ENCODE peak calls at places on chromosomes 7 and 10, in four cellular contexts. N is H1, R is K562, F is HepG2. B is an unnamed sample.

GRCh38 chr7:83655951-83656556 is 7.1 kb upstream of the SEMA3E start:
- DNase-seq in N (no peak), R (no peak), F (peak), B (peak)

GRCh38 chr10:129926066-129927055 is 37.7 kb downstream of the EBF3 start:
- DNase-seq in N (no peak), R (no peak), F (no peak), B (no peak)

GRCh38 chr10:30462513-30462912 is 28.5 kb downstream of the MAP3K8 start:
- DNase-seq in N (no peak), R (no peak), F (no peak), B (no peak)

GRCh38 chr10:99945286-99945685 is 64.5 kb downstream of the DNMBP start:
- DNase-seq in N (no peak), R (no peak), F (no peak), B (no peak)

GRCh38 chr7:149320313-149321124 is 58.5 kb downstream of the ZNF783 start:
- DNase-seq in N (no peak), R (no peak), F (no peak), B (no peak)

GRCh38 chr10:80945267-80945880 is 407.7 kb downstream of the SH2D4B start:
- DNase-seq in N (peak), R (no peak), F (peak), B (no peak)

GRCh38 chr7:134766779-134767566 is 12.5 kb upstream of the CALD1 start:
- DNase-seq in N (no peak), R (no peak), F (peak), B (peak)

GRCh38 chr7:130096243-130096827 is 26.0 kb downstream of the KLHDC10 start:
- DNase-seq in N (no peak), R (no peak), F (no peak), B (no peak)

GRCh38 chr10:131758942-131759315 is 141.9 kb upstream of the PPP2R2D start:
- DNase-seq in N (no peak), R (no peak), F (no peak), B (no peak)

GRCh38 chr7:106029448-106029847 is 66.4 kb downstream of the CDHR3 start:
- DNase-seq in N (no peak), R (no peak), F (no peak), B (no peak)

GRCh38 chr7:158863611-158864506 is 7.5 kb downstream of the DYNC2I1 start:
- DNase-seq in N (no peak), R (peak), F (peak), B (peak)

DNA sequence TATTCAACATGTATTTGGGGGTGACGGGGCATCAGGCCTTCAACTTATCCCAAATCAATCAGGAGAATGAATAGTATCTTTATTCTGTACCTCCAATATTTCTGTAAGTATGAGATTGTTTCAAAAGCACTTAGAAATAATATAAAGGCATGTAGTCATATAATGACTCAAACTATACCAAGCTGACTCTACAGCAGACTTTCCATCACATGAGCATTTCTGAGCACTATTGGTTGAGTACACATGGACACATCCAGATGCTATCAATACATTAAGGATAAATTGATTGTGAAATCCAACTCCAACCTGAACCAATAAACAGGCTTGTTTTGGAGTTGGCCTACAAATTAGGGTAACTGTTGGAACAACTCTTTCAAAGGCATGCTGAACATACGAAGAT is 229.4 kb downstream of the SFMBT2 start:
- DNase-seq in N (no peak), R (no peak), F (no peak), B (no peak)
- TF ChIP-seq POLR2AphosphoS5 in N (no peak), R (no peak), F (no peak), B (no peak)

DNA sequence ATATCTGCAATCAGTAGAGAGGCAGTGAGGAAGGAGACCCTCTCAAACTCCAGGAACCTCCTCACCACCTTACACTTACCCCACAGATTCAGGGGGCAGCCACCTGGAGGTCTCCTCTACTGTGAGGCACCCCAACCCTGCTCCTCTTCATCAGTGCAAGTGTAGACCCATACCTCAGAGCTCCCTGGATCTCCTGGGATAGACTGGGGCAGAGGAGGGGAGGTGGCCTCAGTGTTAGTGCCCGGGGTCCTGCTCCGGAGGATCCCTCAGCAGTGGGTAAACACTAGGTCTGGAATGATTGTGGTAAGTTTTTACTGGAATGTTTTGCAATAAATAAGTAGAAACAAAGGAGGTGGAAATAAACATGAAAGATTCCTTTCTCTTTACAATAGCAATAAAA is 31.1 kb downstream of the ANTXRL start:
- DNase-seq in N (no peak), R (no peak), F (no peak), B (no peak)
- TF ChIP-seq HDAC2 in N (no peak), R (no peak), F (no peak), B (no peak)

GRCh38 chr7:25405736-25406135 is 177.4 kb upstream of the NPVF start:
- DNase-seq in N (no peak), R (no peak), F (no peak), B (no peak)
- TF ChIP-seq POLR2AphosphoS5 in N (no peak), R (no peak), F (no peak), B (no peak)

GRCh38 chr7:110800984-110801383 is 289.9 kb upstream of the LRRN3 start:
- DNase-seq in N (no peak), R (no peak), F (no peak), B (no peak)

GRCh38 chr7:110801502-110801901 is 289.4 kb upstream of the LRRN3 start:
- DNase-seq in N (no peak), R (no peak), F (no peak), B (peak)

DNA sequence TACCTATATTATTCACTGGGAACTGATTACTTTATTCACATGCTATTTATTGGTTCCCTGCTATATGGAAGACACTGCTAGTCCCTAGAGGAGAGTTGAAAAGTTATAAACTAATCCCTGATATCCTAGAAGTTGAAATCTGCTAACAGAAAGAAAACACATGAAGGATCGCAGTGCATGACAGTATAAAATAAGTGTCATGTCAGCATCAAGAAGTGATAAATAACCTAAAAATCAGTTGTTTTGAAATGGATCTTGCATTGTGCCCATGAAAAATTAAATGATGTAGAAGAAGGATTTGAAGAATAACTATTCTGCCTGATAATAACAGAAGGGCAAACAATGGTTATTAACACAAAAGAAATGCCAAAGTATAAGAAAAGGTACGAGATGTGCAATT is 293.3 kb upstream of the LRRN3 start:
- DNase-seq in N (no peak), R (no peak), F (no peak), B (no peak)
- TF ChIP-seq HDAC2 in N (no peak), R (no peak), F (no peak), B (no peak)

DNA sequence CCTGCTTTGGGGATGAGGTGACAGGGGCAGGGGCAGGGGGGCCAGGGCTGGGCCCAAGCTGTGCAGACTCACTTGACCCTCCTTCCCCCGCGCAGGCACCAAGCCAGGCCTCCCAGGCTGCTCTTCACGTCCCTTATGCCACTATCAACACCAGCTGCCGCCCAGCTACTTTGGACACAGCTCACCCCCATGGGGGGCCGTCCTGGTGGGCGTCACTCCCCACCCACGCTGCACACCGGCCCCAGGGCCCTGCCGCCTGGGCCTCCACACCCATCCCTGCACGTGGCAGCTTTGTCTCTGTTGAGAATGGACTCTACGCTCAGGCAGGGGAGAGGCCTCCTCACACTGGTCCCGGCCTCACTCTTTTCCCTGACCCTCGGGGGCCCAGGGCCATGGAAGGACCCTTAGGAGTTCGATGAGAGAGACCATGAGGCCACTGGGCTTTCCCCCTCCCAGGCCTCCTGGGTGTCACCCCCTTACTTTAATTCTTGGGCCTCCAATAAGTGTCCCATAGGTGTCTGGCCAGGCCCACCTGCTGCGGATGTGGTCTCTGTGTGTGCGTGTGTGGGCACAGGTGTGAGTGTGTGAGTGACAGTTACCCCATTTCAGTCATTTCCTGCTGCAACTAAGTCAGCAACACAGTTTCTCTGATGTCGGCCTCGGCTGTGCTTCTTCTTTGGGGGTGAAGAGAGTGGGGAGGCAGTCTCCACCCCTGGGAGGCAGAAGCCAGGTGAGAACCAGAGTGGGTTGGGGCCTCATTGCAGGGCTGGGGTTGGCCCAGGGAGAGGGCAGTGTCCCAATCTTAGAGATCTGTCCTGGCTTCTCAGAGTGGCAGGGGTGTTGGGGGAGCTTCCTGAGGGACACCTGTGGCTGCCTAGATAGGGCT is 1.3 kb downstream of the PVRIG start:
- DNase-seq in N (no peak), R (no peak), F (no peak), B (peak)
- TF ChIP-seq POLR2AphosphoS5 in N (no peak), R (no peak), F (no peak), B (peak)

GRCh38 chr7:72080865-72081264 is 331.3 kb downstream of the CALN1 start:
- DNase-seq in N (no peak), R (no peak), F (no peak), B (no peak)

GRCh38 chr7:72072901-72073300 is 339.2 kb downstream of the CALN1 start:
- DNase-seq in N (no peak), R (no peak), F (no peak), B (no peak)

GRCh38 chr7:72080349-72080766 is 331.8 kb downstream of the CALN1 start:
- DNase-seq in N (no peak), R (no peak), F (no peak), B (no peak)

GRCh38 chr7:72078301-72078700 is 333.8 kb downstream of the CALN1 start:
- DNase-seq in N (no peak), R (no peak), F (no peak), B (no peak)

GRCh38 chr7:72077776-72078175 is 334.4 kb downstream of the CALN1 start:
- DNase-seq in N (no peak), R (no peak), F (no peak), B (no peak)
- TF ChIP-seq HDAC2 in N (no peak), R (no peak), F (no peak), B (no peak)